ENCODE peak calls at places on chromosomes 6 and 20, in eight cellular contexts. One of them, this sample, is unnamed.

GRCh38 chr6:20564269-20564668 is 30.0 kb downstream of the CDKAL1 start:
- DNase-seq in HAP-1: no peak
- DNase-seq in transverse colon: no peak
- DNase-seq in SK-N-SH: no peak
- DNase-seq in breast epithelium: no peak
- DNase-seq in WERI-Rb-1: no peak
- DNase-seq in Caco-2: no peak
- DNase-seq in psoas muscle: no peak
- DNase-seq in this sample: peak

GRCh38 chr6:140079328-140079727 is 704.9 kb upstream of the CITED2 start:
- DNase-seq in HAP-1: no peak
- DNase-seq in transverse colon: no peak
- DNase-seq in SK-N-SH: no peak
- DNase-seq in breast epithelium: no peak
- DNase-seq in WERI-Rb-1: no peak
- DNase-seq in Caco-2: no peak
- DNase-seq in psoas muscle: no peak
- DNase-seq in this sample: no peak

GRCh38 chr6:56915832-56916231 is 39.1 kb upstream of the BEND6 start:
- DNase-seq in HAP-1: no peak
- DNase-seq in transverse colon: no peak
- DNase-seq in SK-N-SH: no peak
- DNase-seq in breast epithelium: no peak
- DNase-seq in WERI-Rb-1: no peak
- DNase-seq in Caco-2: no peak
- DNase-seq in psoas muscle: no peak
- DNase-seq in this sample: no peak

GRCh38 chr6:40380271-40380670 is 206.9 kb downstream of the LRFN2 start:
- DNase-seq in HAP-1: no peak
- DNase-seq in transverse colon: no peak
- DNase-seq in SK-N-SH: no peak
- DNase-seq in breast epithelium: no peak
- DNase-seq in WERI-Rb-1: no peak
- DNase-seq in Caco-2: no peak
- DNase-seq in psoas muscle: no peak
- DNase-seq in this sample: no peak

GRCh38 chr6:116385462-116385807 is 14.7 kb downstream of the DSE start:
- DNase-seq in HAP-1: no peak
- DNase-seq in transverse colon: no peak
- DNase-seq in SK-N-SH: no peak
- DNase-seq in breast epithelium: no peak
- DNase-seq in WERI-Rb-1: no peak
- DNase-seq in Caco-2: no peak
- DNase-seq in psoas muscle: no peak
- DNase-seq in this sample: no peak

GRCh38 chr20:45465492-45466266 is 3.9 kb upstream of the WFDC2 start:
- DNase-seq in HAP-1: no peak
- DNase-seq in transverse colon: peak
- DNase-seq in SK-N-SH: no peak
- DNase-seq in breast epithelium: no peak
- DNase-seq in WERI-Rb-1: no peak
- DNase-seq in Caco-2: no peak
- DNase-seq in psoas muscle: no peak
- DNase-seq in this sample: no peak

GRCh38 chr6:18211338-18211737 is 53.0 kb downstream of the DEK start:
- DNase-seq in HAP-1: no peak
- DNase-seq in transverse colon: no peak
- DNase-seq in SK-N-SH: no peak
- DNase-seq in breast epithelium: no peak
- DNase-seq in WERI-Rb-1: no peak
- DNase-seq in Caco-2: no peak
- DNase-seq in psoas muscle: no peak
- DNase-seq in this sample: no peak

GRCh38 chr20:4962257-4962855 is 39.0 kb downstream of the SLC23A2 start:
- DNase-seq in HAP-1: no peak
- DNase-seq in transverse colon: no peak
- DNase-seq in SK-N-SH: no peak
- DNase-seq in breast epithelium: no peak
- DNase-seq in WERI-Rb-1: no peak
- DNase-seq in Caco-2: no peak
- DNase-seq in psoas muscle: no peak
- DNase-seq in this sample: peak

GRCh38 chr6:125154184-125155135 is 887 bp downstream of the TPD52L1 start:
- DNase-seq in HAP-1: peak
- DNase-seq in transverse colon: peak
- DNase-seq in SK-N-SH: peak
- DNase-seq in breast epithelium: peak
- DNase-seq in WERI-Rb-1: no peak
- DNase-seq in Caco-2: peak
- DNase-seq in psoas muscle: peak
- DNase-seq in this sample: peak

GRCh38 chr6:41637179-41638001 is 878 bp upstream of the MDFI start:
- DNase-seq in HAP-1: no peak
- DNase-seq in transverse colon: no peak
- DNase-seq in SK-N-SH: peak
- DNase-seq in breast epithelium: peak
- DNase-seq in WERI-Rb-1: peak
- DNase-seq in Caco-2: no peak
- DNase-seq in psoas muscle: no peak
- DNase-seq in this sample: no peak

GRCh38 chr20:50558483-50558925 is 48.3 kb downstream of the PTPN1 start:
- DNase-seq in HAP-1: no peak
- DNase-seq in transverse colon: no peak
- DNase-seq in SK-N-SH: no peak
- DNase-seq in breast epithelium: no peak
- DNase-seq in WERI-Rb-1: no peak
- DNase-seq in Caco-2: no peak
- DNase-seq in psoas muscle: no peak
- DNase-seq in this sample: no peak

GRCh38 chr6:99979953-99980352 is 14.1 kb downstream of the MCHR2 start:
- DNase-seq in HAP-1: no peak
- DNase-seq in transverse colon: no peak
- DNase-seq in SK-N-SH: no peak
- DNase-seq in breast epithelium: no peak
- DNase-seq in WERI-Rb-1: no peak
- DNase-seq in Caco-2: no peak
- DNase-seq in psoas muscle: no peak
- DNase-seq in this sample: no peak

GRCh38 chr6:43817192-43817591 is 47.2 kb downstream of the VEGFA start:
- DNase-seq in HAP-1: peak
- DNase-seq in transverse colon: peak
- DNase-seq in SK-N-SH: no peak
- DNase-seq in breast epithelium: no peak
- DNase-seq in WERI-Rb-1: peak
- DNase-seq in Caco-2: peak
- DNase-seq in psoas muscle: peak
- DNase-seq in this sample: peak

GRCh38 chr6:55705381-55705780 is 126.4 kb upstream of the HMGCLL1 start:
- DNase-seq in HAP-1: no peak
- DNase-seq in transverse colon: no peak
- DNase-seq in SK-N-SH: no peak
- DNase-seq in breast epithelium: no peak
- DNase-seq in WERI-Rb-1: no peak
- DNase-seq in Caco-2: no peak
- DNase-seq in psoas muscle: no peak
- DNase-seq in this sample: no peak

GRCh38 chr20:43925215-43925614 is 10.6 kb downstream of the TOX2 start:
- DNase-seq in HAP-1: no peak
- DNase-seq in transverse colon: no peak
- DNase-seq in SK-N-SH: no peak
- DNase-seq in breast epithelium: no peak
- DNase-seq in WERI-Rb-1: no peak
- DNase-seq in Caco-2: no peak
- DNase-seq in psoas muscle: no peak
- DNase-seq in this sample: no peak
- H3K4me3 ChIP-seq in HAP-1: no peak
- H3K4me3 ChIP-seq in transverse colon: no peak
- H3K4me3 ChIP-seq in SK-N-SH: no peak
- H3K4me3 ChIP-seq in breast epithelium: no peak
- H3K4me3 ChIP-seq in WERI-Rb-1: no peak
- H3K4me3 ChIP-seq in Caco-2: no peak
- H3K4me3 ChIP-seq in psoas muscle: no peak
- H3K4me3 ChIP-seq in this sample: no peak

GRCh38 chr6:15401120-15401519 is 155.3 kb downstream of the JARID2 start:
- DNase-seq in HAP-1: no peak
- DNase-seq in transverse colon: no peak
- DNase-seq in SK-N-SH: no peak
- DNase-seq in breast epithelium: no peak
- DNase-seq in WERI-Rb-1: no peak
- DNase-seq in Caco-2: no peak
- DNase-seq in psoas muscle: no peak
- DNase-seq in this sample: no peak
- H3K4me3 ChIP-seq in HAP-1: peak
- H3K4me3 ChIP-seq in transverse colon: no peak
- H3K4me3 ChIP-seq in SK-N-SH: no peak
- H3K4me3 ChIP-seq in breast epithelium: no peak
- H3K4me3 ChIP-seq in WERI-Rb-1: peak
- H3K4me3 ChIP-seq in Caco-2: no peak
- H3K4me3 ChIP-seq in psoas muscle: peak
- H3K4me3 ChIP-seq in this sample: no peak

GRCh38 chr6:149429427-149430360 is 29.6 kb downstream of the SUMO4 start:
- DNase-seq in HAP-1: no peak
- DNase-seq in transverse colon: no peak
- DNase-seq in SK-N-SH: no peak
- DNase-seq in breast epithelium: no peak
- DNase-seq in WERI-Rb-1: no peak
- DNase-seq in Caco-2: no peak
- DNase-seq in psoas muscle: no peak
- DNase-seq in this sample: no peak

GRCh38 chr6:149428606-149429005 is 28.5 kb downstream of the SUMO4 start:
- DNase-seq in HAP-1: no peak
- DNase-seq in transverse colon: no peak
- DNase-seq in SK-N-SH: no peak
- DNase-seq in breast epithelium: no peak
- DNase-seq in WERI-Rb-1: no peak
- DNase-seq in Caco-2: no peak
- DNase-seq in psoas muscle: no peak
- DNase-seq in this sample: no peak

GRCh38 chr6:149433901-149434300 is 33.8 kb downstream of the SUMO4 start:
- DNase-seq in HAP-1: no peak
- DNase-seq in transverse colon: no peak
- DNase-seq in SK-N-SH: no peak
- DNase-seq in breast epithelium: no peak
- DNase-seq in WERI-Rb-1: no peak
- DNase-seq in Caco-2: no peak
- DNase-seq in psoas muscle: no peak
- DNase-seq in this sample: no peak

GRCh38 chr6:149433405-149433804 is 33.3 kb downstream of the SUMO4 start:
- DNase-seq in HAP-1: no peak
- DNase-seq in transverse colon: no peak
- DNase-seq in SK-N-SH: no peak
- DNase-seq in breast epithelium: no peak
- DNase-seq in WERI-Rb-1: no peak
- DNase-seq in Caco-2: no peak
- DNase-seq in psoas muscle: no peak
- DNase-seq in this sample: no peak

DNA sequence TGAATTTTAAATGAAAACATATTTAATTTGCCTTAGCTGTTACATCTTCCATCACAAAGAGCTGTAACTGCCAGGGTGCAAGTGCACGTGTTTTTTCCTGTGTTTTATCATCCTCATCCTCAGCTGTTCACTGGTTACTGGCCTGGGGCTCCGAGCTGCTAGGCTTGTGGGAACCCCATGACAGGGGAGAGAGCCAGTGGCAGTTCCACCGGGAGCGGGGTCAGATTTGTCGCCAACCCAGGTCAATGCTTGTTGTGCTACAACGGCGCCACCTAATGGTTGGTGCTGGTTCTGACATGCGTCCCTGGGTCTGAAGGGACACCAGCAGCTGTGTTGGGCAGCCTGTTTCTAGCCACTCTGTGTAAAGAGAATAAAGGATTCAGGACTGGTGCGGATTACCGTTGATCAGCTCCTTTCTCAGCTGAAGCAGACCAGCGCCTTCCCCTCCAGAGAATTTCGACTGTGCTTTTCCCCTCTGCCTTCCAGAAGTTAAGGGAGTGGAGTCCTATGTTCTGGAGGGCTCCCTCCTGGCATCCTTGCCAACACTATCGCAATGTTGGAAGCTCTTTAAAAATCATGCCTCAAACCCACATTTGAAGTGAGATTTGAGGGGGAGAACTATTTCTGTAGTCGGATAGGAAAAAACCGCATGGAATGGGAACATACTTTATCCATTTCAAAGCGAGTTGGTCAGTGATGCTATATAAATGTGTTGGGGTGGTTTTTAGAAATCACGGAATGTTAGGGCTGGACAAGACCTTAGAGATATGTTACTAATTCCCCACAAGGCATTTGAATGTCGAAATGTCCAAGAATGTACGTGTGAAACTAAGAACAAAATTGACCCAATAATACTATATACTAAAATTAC is 32.1 kb downstream of the SUMO4 start:
- DNase-seq in HAP-1: peak
- DNase-seq in transverse colon: peak
- DNase-seq in SK-N-SH: peak
- DNase-seq in breast epithelium: peak
- DNase-seq in WERI-Rb-1: peak
- DNase-seq in Caco-2: peak
- DNase-seq in psoas muscle: peak
- DNase-seq in this sample: peak
- H3K4me3 ChIP-seq in HAP-1: no peak
- H3K4me3 ChIP-seq in transverse colon: no peak
- H3K4me3 ChIP-seq in SK-N-SH: peak
- H3K4me3 ChIP-seq in breast epithelium: no peak
- H3K4me3 ChIP-seq in WERI-Rb-1: no peak
- H3K4me3 ChIP-seq in Caco-2: no peak
- H3K4me3 ChIP-seq in psoas muscle: no peak
- H3K4me3 ChIP-seq in this sample: no peak

GRCh38 chr6:28354688-28355554 is 5.2 kb downstream of the ZKSCAN3 start:
- DNase-seq in HAP-1: no peak
- DNase-seq in transverse colon: no peak
- DNase-seq in SK-N-SH: no peak
- DNase-seq in breast epithelium: no peak
- DNase-seq in WERI-Rb-1: no peak
- DNase-seq in Caco-2: no peak
- DNase-seq in psoas muscle: no peak
- DNase-seq in this sample: no peak
- H3K4me3 ChIP-seq in HAP-1: no peak
- H3K4me3 ChIP-seq in transverse colon: no peak
- H3K4me3 ChIP-seq in SK-N-SH: peak
- H3K4me3 ChIP-seq in breast epithelium: peak
- H3K4me3 ChIP-seq in WERI-Rb-1: no peak
- H3K4me3 ChIP-seq in Caco-2: no peak
- H3K4me3 ChIP-seq in psoas muscle: peak
- H3K4me3 ChIP-seq in this sample: no peak

GRCh38 chr20:57629976-57630525 is 9.8 kb upstream of the ZBP1 start:
- DNase-seq in HAP-1: no peak
- DNase-seq in transverse colon: no peak
- DNase-seq in SK-N-SH: no peak
- DNase-seq in breast epithelium: no peak
- DNase-seq in WERI-Rb-1: no peak
- DNase-seq in Caco-2: peak
- DNase-seq in psoas muscle: no peak
- DNase-seq in this sample: no peak
- H3K4me3 ChIP-seq in HAP-1: no peak
- H3K4me3 ChIP-seq in transverse colon: no peak
- H3K4me3 ChIP-seq in SK-N-SH: no peak
- H3K4me3 ChIP-seq in breast epithelium: no peak
- H3K4me3 ChIP-seq in WERI-Rb-1: no peak
- H3K4me3 ChIP-seq in Caco-2: no peak
- H3K4me3 ChIP-seq in psoas muscle: no peak
- H3K4me3 ChIP-seq in this sample: no peak

GRCh38 chr6:158026054-158026900 is 44.6 kb downstream of the SYNJ2 start:
- DNase-seq in HAP-1: peak
- DNase-seq in transverse colon: peak
- DNase-seq in SK-N-SH: peak
- DNase-seq in breast epithelium: peak
- DNase-seq in WERI-Rb-1: no peak
- DNase-seq in Caco-2: no peak
- DNase-seq in psoas muscle: peak
- DNase-seq in this sample: no peak
- H3K4me3 ChIP-seq in HAP-1: no peak
- H3K4me3 ChIP-seq in transverse colon: no peak
- H3K4me3 ChIP-seq in SK-N-SH: no peak
- H3K4me3 ChIP-seq in breast epithelium: peak
- H3K4me3 ChIP-seq in WERI-Rb-1: no peak
- H3K4me3 ChIP-seq in Caco-2: no peak
- H3K4me3 ChIP-seq in psoas muscle: peak
- H3K4me3 ChIP-seq in this sample: peak